ENCODE peak calls at places on chromosomes 13 and 19, in nine cellular contexts. G is thoracic aorta; C is brain microvascular endothelial cell; I is activated naive CD4-positive, alpha-beta T cell; O is mesenteric fat pad; W is AML-193; F is AG09319; L is IMR-90; V is amniotic epithelial cell. X is an unnamed sample.

GRCh38 chr19:41887711-41888382 is 4.9 kb downstream of the ARHGEF1 start:
- DNase-seq in G (no peak), C (no peak), I (peak; percentile 78), O (no peak), W (no peak), F (no peak), L (peak; percentile 64), V (peak; percentile 86), X (no peak)

GRCh38 chr13:107121793-107122192 is 553.9 kb upstream of the ARGLU1 start:
- DNase-seq in G (no peak), C (no peak), I (no peak), O (no peak), W (no peak), F (no peak), L (no peak), V (no peak), X (no peak)

GRCh38 chr19:32914879-32915278 is 45.3 kb upstream of the SLC7A9 start:
- DNase-seq in G (no peak), C (no peak), I (no peak), O (no peak), W (no peak), F (no peak), L (no peak), V (no peak), X (no peak)

GRCh38 chr19:58007285-58007684 is 4.7 kb upstream of the ZNF606 start:
- DNase-seq in G (no peak), C (no peak), I (no peak), O (no peak), W (no peak), F (no peak), L (no peak), V (no peak), X (no peak)

GRCh38 chr13:22967669-22968068 is 213.1 kb upstream of the SGCG start:
- DNase-seq in G (no peak), C (no peak), I (no peak), O (no peak), W (no peak), F (no peak), L (no peak), V (no peak), X (no peak)

GRCh38 chr13:27283906-27284523 is 13.4 kb downstream of the RASL11A start:
- DNase-seq in G (no peak), C (no peak), I (no peak), O (no peak), W (peak; percentile 48), F (no peak), L (no peak), V (peak; percentile 20), X (no peak)

GRCh38 chr19:36915992-36916830 is at the start of the genes ZNF568 and ZNF829:
- DNase-seq in G (peak; percentile 67), C (peak; percentile 90), I (peak; percentile 87), O (peak; percentile 95), W (peak; percentile 88), F (peak; percentile 59), L (peak; percentile 83), V (peak; percentile 83), X (peak; percentile 95)

GRCh38 chr19:1512671-1513491 is at the start of gene ADAMTSL5:
- DNase-seq in G (no peak), C (no peak), I (peak; percentile 33), O (no peak), W (peak; percentile 6), F (peak; percentile 32), L (peak; percentile 28), V (peak; percentile 56), X (no peak)

GRCh38 chr13:103277959-103278673 is 211.9 kb upstream of the SLC10A2 start:
- DNase-seq in G (no peak), C (no peak), I (no peak), O (no peak), W (no peak), F (no peak), L (no peak), V (no peak), X (no peak)

GRCh38 chr19:54525636-54526035 is 23.0 kb downstream of the LAIR2 start:
- DNase-seq in G (no peak), C (no peak), I (no peak), O (no peak), W (no peak), F (no peak), L (no peak), V (no peak), X (no peak)

GRCh38 chr13:105798541-105798940 is 736.9 kb downstream of the EFNB2 start:
- DNase-seq in G (no peak), C (no peak), I (no peak), O (no peak), W (no peak), F (no peak), L (no peak), V (no peak), X (no peak)

GRCh38 chr13:51674276-51674675 is 90.0 kb downstream of the WDFY2 start:
- DNase-seq in G (no peak), C (no peak), I (no peak), O (no peak), W (no peak), F (no peak), L (no peak), V (no peak), X (no peak)

GRCh38 chr13:19845758-19846157 is 17.7 kb downstream of the ZMYM5 start:
- DNase-seq in G (peak; percentile 49), C (peak; percentile 96), I (no peak), O (no peak), W (no peak), F (peak; percentile 83), L (peak; percentile 99), V (peak; percentile 96), X (no peak)

GRCh38 chr19:40165362-40165937 is 25.8 kb upstream of the MAP3K10 start:
- DNase-seq in G (no peak), C (peak; percentile 7), I (peak; percentile 39), O (no peak), W (no peak), F (no peak), L (no peak), V (peak; percentile 15), X (no peak)

GRCh38 chr19:3274245-3275067 is 50.0 kb downstream of the CELF5 start:
- DNase-seq in G (no peak), C (no peak), I (no peak), O (no peak), W (no peak), F (no peak), L (no peak), V (no peak), X (no peak)

GRCh38 chr13:61247149-61247936 is 168.3 kb downstream of the PCDH20 start:
- DNase-seq in G (no peak), C (no peak), I (no peak), O (no peak), W (no peak), F (no peak), L (no peak), V (no peak), X (peak; percentile 40)

GRCh38 chr19:35851213-35852028 is 883 bp downstream of the NPHS1 start:
- DNase-seq in G (no peak), C (no peak), I (no peak), O (no peak), W (no peak), F (no peak), L (no peak), V (no peak), X (no peak)

GRCh38 chr19:32649751-32650150 is 25.2 kb downstream of the ANKRD27 start:
- DNase-seq in G (no peak), C (no peak), I (no peak), O (no peak), W (no peak), F (no peak), L (no peak), V (no peak), X (peak; percentile 75)

GRCh38 chr19:9828551-9829063 is 889 bp downstream of the UBL5 start:
- DNase-seq in G (no peak), C (no peak), I (no peak), O (no peak), W (no peak), F (no peak), L (no peak), V (no peak), X (no peak)

GRCh38 chr19:42505066-42505465 is 23.2 kb downstream of the CEACAM1 start:
- DNase-seq in G (no peak), C (no peak), I (no peak), O (no peak), W (no peak), F (no peak), L (no peak), V (no peak), X (no peak)